ENCODE peak calls at places on chromosomes 5 and 9, in six cellular contexts. One of them, this sample, is unnamed.

GRCh38 chr9:101388507-101388993 is 3.7 kb upstream of the BAAT start:
- DNase-seq in mesothelial cell of epicardium: no peak
- DNase-seq in NCI-H69: peak
- DNase-seq in HTR-8/SVneo: no peak
- DNase-seq in kidney epithelial cell: no peak
- DNase-seq in activated CD8-positive, alpha-beta memory T cell treated with anti-CD3 and anti-CD28 coated beads for 4 hours: no peak
- DNase-seq in this sample: no peak

GRCh38 chr9:3497406-3497805 is 28.4 kb downstream of the RFX3 start:
- DNase-seq in kidney epithelial cell: no peak
- DNase-seq in activated CD8-positive, alpha-beta memory T cell treated with anti-CD3 and anti-CD28 coated beads for 4 hours: no peak
- DNase-seq in NCI-H69: peak
- DNase-seq in HTR-8/SVneo: no peak
- DNase-seq in mesothelial cell of epicardium: no peak
- DNase-seq in this sample: no peak

GRCh38 chr9:94865599-94866456 is 139.3 kb downstream of the AOPEP start:
- DNase-seq in HTR-8/SVneo: no peak
- DNase-seq in kidney epithelial cell: no peak
- DNase-seq in mesothelial cell of epicardium: no peak
- DNase-seq in activated CD8-positive, alpha-beta memory T cell treated with anti-CD3 and anti-CD28 coated beads for 4 hours: no peak
- DNase-seq in NCI-H69: peak
- DNase-seq in this sample: no peak

GRCh38 chr5:133708451-133708850 is 96.1 kb upstream of the FSTL4 start:
- DNase-seq in activated CD8-positive, alpha-beta memory T cell treated with anti-CD3 and anti-CD28 coated beads for 4 hours: no peak
- DNase-seq in HTR-8/SVneo: no peak
- DNase-seq in kidney epithelial cell: no peak
- DNase-seq in mesothelial cell of epicardium: no peak
- DNase-seq in NCI-H69: no peak
- DNase-seq in this sample: no peak

GRCh38 chr5:34503379-34504346 is 152.5 kb upstream of the RAI14 start:
- DNase-seq in HTR-8/SVneo: no peak
- DNase-seq in kidney epithelial cell: no peak
- DNase-seq in mesothelial cell of epicardium: no peak
- DNase-seq in NCI-H69: peak
- DNase-seq in activated CD8-positive, alpha-beta memory T cell treated with anti-CD3 and anti-CD28 coated beads for 4 hours: no peak
- DNase-seq in this sample: no peak

GRCh38 chr5:36739751-36740221 is 133.4 kb downstream of the SLC1A3 start:
- DNase-seq in activated CD8-positive, alpha-beta memory T cell treated with anti-CD3 and anti-CD28 coated beads for 4 hours: peak
- DNase-seq in NCI-H69: peak
- DNase-seq in mesothelial cell of epicardium: peak
- DNase-seq in kidney epithelial cell: peak
- DNase-seq in HTR-8/SVneo: peak
- DNase-seq in this sample: peak

GRCh38 chr5:139758510-139759036 is 37.0 kb upstream of the PSD2 start:
- DNase-seq in activated CD8-positive, alpha-beta memory T cell treated with anti-CD3 and anti-CD28 coated beads for 4 hours: no peak
- DNase-seq in mesothelial cell of epicardium: no peak
- DNase-seq in HTR-8/SVneo: no peak
- DNase-seq in kidney epithelial cell: no peak
- DNase-seq in NCI-H69: no peak
- DNase-seq in this sample: no peak

GRCh38 chr9:18632624-18633407 is 158.9 kb downstream of the ADAMTSL1 start:
- DNase-seq in HTR-8/SVneo: peak
- DNase-seq in NCI-H69: no peak
- DNase-seq in mesothelial cell of epicardium: no peak
- DNase-seq in activated CD8-positive, alpha-beta memory T cell treated with anti-CD3 and anti-CD28 coated beads for 4 hours: no peak
- DNase-seq in kidney epithelial cell: peak
- DNase-seq in this sample: no peak

GRCh38 chr5:150613991-150614650 is 26.3 kb upstream of the SYNPO start:
- DNase-seq in kidney epithelial cell: no peak
- DNase-seq in NCI-H69: peak
- DNase-seq in activated CD8-positive, alpha-beta memory T cell treated with anti-CD3 and anti-CD28 coated beads for 4 hours: no peak
- DNase-seq in mesothelial cell of epicardium: no peak
- DNase-seq in HTR-8/SVneo: no peak
- DNase-seq in this sample: no peak

GRCh38 chr5:76715734-76716455 is at the start of gene F2R:
- DNase-seq in HTR-8/SVneo: peak
- DNase-seq in activated CD8-positive, alpha-beta memory T cell treated with anti-CD3 and anti-CD28 coated beads for 4 hours: no peak
- DNase-seq in kidney epithelial cell: no peak
- DNase-seq in mesothelial cell of epicardium: peak
- DNase-seq in NCI-H69: peak
- DNase-seq in this sample: no peak

GRCh38 chr9:117153021-117153420 is 261.8 kb downstream of the ASTN2 start:
- DNase-seq in kidney epithelial cell: peak
- DNase-seq in mesothelial cell of epicardium: no peak
- DNase-seq in activated CD8-positive, alpha-beta memory T cell treated with anti-CD3 and anti-CD28 coated beads for 4 hours: no peak
- DNase-seq in HTR-8/SVneo: no peak
- DNase-seq in NCI-H69: no peak
- DNase-seq in this sample: no peak

GRCh38 chr9:94553029-94553938 is 1.6 kb upstream of the PCAT7 start:
- DNase-seq in kidney epithelial cell: no peak
- DNase-seq in activated CD8-positive, alpha-beta memory T cell treated with anti-CD3 and anti-CD28 coated beads for 4 hours: no peak
- DNase-seq in mesothelial cell of epicardium: no peak
- DNase-seq in HTR-8/SVneo: no peak
- DNase-seq in NCI-H69: peak
- DNase-seq in this sample: no peak

GRCh38 chr5:169356181-169356580 is 55.2 kb upstream of the SLIT3 start:
- DNase-seq in HTR-8/SVneo: no peak
- DNase-seq in NCI-H69: no peak
- DNase-seq in kidney epithelial cell: no peak
- DNase-seq in mesothelial cell of epicardium: no peak
- DNase-seq in activated CD8-positive, alpha-beta memory T cell treated with anti-CD3 and anti-CD28 coated beads for 4 hours: no peak
- DNase-seq in this sample: no peak

GRCh38 chr5:96374653-96375052 is 58.4 kb downstream of the PCSK1 start:
- DNase-seq in HTR-8/SVneo: no peak
- DNase-seq in activated CD8-positive, alpha-beta memory T cell treated with anti-CD3 and anti-CD28 coated beads for 4 hours: no peak
- DNase-seq in mesothelial cell of epicardium: no peak
- DNase-seq in kidney epithelial cell: no peak
- DNase-seq in NCI-H69: no peak
- DNase-seq in this sample: no peak

GRCh38 chr5:112668016-112668415 is 69.7 kb upstream of the APC start:
- DNase-seq in kidney epithelial cell: no peak
- DNase-seq in NCI-H69: no peak
- DNase-seq in mesothelial cell of epicardium: no peak
- DNase-seq in activated CD8-positive, alpha-beta memory T cell treated with anti-CD3 and anti-CD28 coated beads for 4 hours: no peak
- DNase-seq in HTR-8/SVneo: no peak
- DNase-seq in this sample: no peak

GRCh38 chr5:171342362-171343111 is 33.5 kb downstream of the TLX3 start:
- DNase-seq in HTR-8/SVneo: peak
- DNase-seq in NCI-H69: peak
- DNase-seq in activated CD8-positive, alpha-beta memory T cell treated with anti-CD3 and anti-CD28 coated beads for 4 hours: no peak
- DNase-seq in mesothelial cell of epicardium: no peak
- DNase-seq in kidney epithelial cell: peak
- DNase-seq in this sample: no peak

GRCh38 chr9:107334103-107334776 is 51.2 kb downstream of the RAD23B start:
- DNase-seq in mesothelial cell of epicardium: no peak
- DNase-seq in kidney epithelial cell: no peak
- DNase-seq in HTR-8/SVneo: no peak
- DNase-seq in NCI-H69: no peak
- DNase-seq in activated CD8-positive, alpha-beta memory T cell treated with anti-CD3 and anti-CD28 coated beads for 4 hours: no peak
- DNase-seq in this sample: no peak

GRCh38 chr9:126667190-126668055 is 53.7 kb downstream of the LMX1B start:
- DNase-seq in NCI-H69: peak
- DNase-seq in HTR-8/SVneo: no peak
- DNase-seq in mesothelial cell of epicardium: no peak
- DNase-seq in kidney epithelial cell: no peak
- DNase-seq in activated CD8-positive, alpha-beta memory T cell treated with anti-CD3 and anti-CD28 coated beads for 4 hours: no peak
- DNase-seq in this sample: no peak

GRCh38 chr5:158174918-158175663 is 316.1 kb upstream of the CLINT1 start:
- DNase-seq in NCI-H69: peak
- DNase-seq in kidney epithelial cell: peak
- DNase-seq in activated CD8-positive, alpha-beta memory T cell treated with anti-CD3 and anti-CD28 coated beads for 4 hours: peak
- DNase-seq in mesothelial cell of epicardium: peak
- DNase-seq in HTR-8/SVneo: peak
- DNase-seq in this sample: no peak

GRCh38 chr5:1316941-1317340 is 22.1 kb upstream of the TERT start:
- DNase-seq in mesothelial cell of epicardium: no peak
- DNase-seq in HTR-8/SVneo: no peak
- DNase-seq in activated CD8-positive, alpha-beta memory T cell treated with anti-CD3 and anti-CD28 coated beads for 4 hours: no peak
- DNase-seq in kidney epithelial cell: no peak
- DNase-seq in NCI-H69: peak
- DNase-seq in this sample: no peak

GRCh38 chr5:121182788-121183490 is 668.7 kb upstream of the FTMT start:
- DNase-seq in mesothelial cell of epicardium: no peak
- DNase-seq in NCI-H69: no peak
- DNase-seq in kidney epithelial cell: no peak
- DNase-seq in HTR-8/SVneo: no peak
- DNase-seq in activated CD8-positive, alpha-beta memory T cell treated with anti-CD3 and anti-CD28 coated beads for 4 hours: no peak
- DNase-seq in this sample: no peak

GRCh38 chr5:32362527-32362926 is 49.8 kb upstream of the MTMR12 start:
- DNase-seq in NCI-H69: no peak
- DNase-seq in kidney epithelial cell: no peak
- DNase-seq in HTR-8/SVneo: no peak
- DNase-seq in mesothelial cell of epicardium: no peak
- DNase-seq in activated CD8-positive, alpha-beta memory T cell treated with anti-CD3 and anti-CD28 coated beads for 4 hours: no peak
- DNase-seq in this sample: no peak

GRCh38 chr5:54288568-54289217 is 21.7 kb downstream of the ARL15 start:
- DNase-seq in activated CD8-positive, alpha-beta memory T cell treated with anti-CD3 and anti-CD28 coated beads for 4 hours: no peak
- DNase-seq in HTR-8/SVneo: no peak
- DNase-seq in mesothelial cell of epicardium: no peak
- DNase-seq in kidney epithelial cell: no peak
- DNase-seq in NCI-H69: no peak
- DNase-seq in this sample: no peak

GRCh38 chr5:54610197-54610898 is 92.8 kb downstream of the SNX18 start:
- DNase-seq in NCI-H69: no peak
- DNase-seq in activated CD8-positive, alpha-beta memory T cell treated with anti-CD3 and anti-CD28 coated beads for 4 hours: no peak
- DNase-seq in HTR-8/SVneo: no peak
- DNase-seq in kidney epithelial cell: no peak
- DNase-seq in mesothelial cell of epicardium: no peak
- DNase-seq in this sample: peak

GRCh38 chr5:156475831-156476551 is 149.0 kb downstream of the SGCD start:
- DNase-seq in NCI-H69: peak
- DNase-seq in activated CD8-positive, alpha-beta memory T cell treated with anti-CD3 and anti-CD28 coated beads for 4 hours: no peak
- DNase-seq in mesothelial cell of epicardium: no peak
- DNase-seq in HTR-8/SVneo: no peak
- DNase-seq in kidney epithelial cell: peak
- DNase-seq in this sample: no peak

GRCh38 chr5:176864755-176865154 is 34.4 kb downstream of the HK3 start:
- DNase-seq in activated CD8-positive, alpha-beta memory T cell treated with anti-CD3 and anti-CD28 coated beads for 4 hours: no peak
- DNase-seq in mesothelial cell of epicardium: no peak
- DNase-seq in HTR-8/SVneo: no peak
- DNase-seq in NCI-H69: no peak
- DNase-seq in kidney epithelial cell: no peak
- DNase-seq in this sample: no peak

GRCh38 chr5:124232517-124232916 is 513.9 kb downstream of the ZNF608 start:
- DNase-seq in activated CD8-positive, alpha-beta memory T cell treated with anti-CD3 and anti-CD28 coated beads for 4 hours: no peak
- DNase-seq in NCI-H69: no peak
- DNase-seq in mesothelial cell of epicardium: no peak
- DNase-seq in kidney epithelial cell: no peak
- DNase-seq in HTR-8/SVneo: no peak
- DNase-seq in this sample: no peak

GRCh38 chr5:157303667-157304327 is 37.9 kb downstream of the CYFIP2 start:
- DNase-seq in kidney epithelial cell: no peak
- DNase-seq in mesothelial cell of epicardium: no peak
- DNase-seq in NCI-H69: peak
- DNase-seq in HTR-8/SVneo: no peak
- DNase-seq in activated CD8-positive, alpha-beta memory T cell treated with anti-CD3 and anti-CD28 coated beads for 4 hours: no peak
- DNase-seq in this sample: no peak

GRCh38 chr9:129894106-129894823 is 59.0 kb downstream of the USP20 start:
- DNase-seq in NCI-H69: no peak
- DNase-seq in HTR-8/SVneo: no peak
- DNase-seq in activated CD8-positive, alpha-beta memory T cell treated with anti-CD3 and anti-CD28 coated beads for 4 hours: no peak
- DNase-seq in kidney epithelial cell: no peak
- DNase-seq in mesothelial cell of epicardium: no peak
- DNase-seq in this sample: no peak

GRCh38 chr5:168282120-168282519 is 9.3 kb upstream of the WWC1 start:
- DNase-seq in kidney epithelial cell: no peak
- DNase-seq in NCI-H69: peak
- DNase-seq in HTR-8/SVneo: no peak
- DNase-seq in activated CD8-positive, alpha-beta memory T cell treated with anti-CD3 and anti-CD28 coated beads for 4 hours: no peak
- DNase-seq in mesothelial cell of epicardium: no peak
- DNase-seq in this sample: peak

GRCh38 chr9:92196909-92197308 is 81.7 kb upstream of the SPTLC1 start:
- DNase-seq in mesothelial cell of epicardium: no peak
- DNase-seq in NCI-H69: no peak
- DNase-seq in kidney epithelial cell: peak
- DNase-seq in HTR-8/SVneo: no peak
- DNase-seq in activated CD8-positive, alpha-beta memory T cell treated with anti-CD3 and anti-CD28 coated beads for 4 hours: no peak
- DNase-seq in this sample: no peak

GRCh38 chr5:134100283-134101011 is 14.0 kb upstream of the TCF7 start:
- DNase-seq in kidney epithelial cell: peak
- DNase-seq in HTR-8/SVneo: no peak
- DNase-seq in activated CD8-positive, alpha-beta memory T cell treated with anti-CD3 and anti-CD28 coated beads for 4 hours: peak
- DNase-seq in NCI-H69: no peak
- DNase-seq in mesothelial cell of epicardium: no peak
- DNase-seq in this sample: no peak

GRCh38 chr5:171624396-171624795 is 161.2 kb upstream of the SMIM23 start:
- DNase-seq in activated CD8-positive, alpha-beta memory T cell treated with anti-CD3 and anti-CD28 coated beads for 4 hours: no peak
- DNase-seq in mesothelial cell of epicardium: no peak
- DNase-seq in kidney epithelial cell: no peak
- DNase-seq in HTR-8/SVneo: no peak
- DNase-seq in NCI-H69: no peak
- DNase-seq in this sample: no peak

GRCh38 chr9:76200315-76200714 is 193.9 kb downstream of the RFK start:
- DNase-seq in NCI-H69: no peak
- DNase-seq in kidney epithelial cell: no peak
- DNase-seq in activated CD8-positive, alpha-beta memory T cell treated with anti-CD3 and anti-CD28 coated beads for 4 hours: no peak
- DNase-seq in HTR-8/SVneo: no peak
- DNase-seq in mesothelial cell of epicardium: no peak
- DNase-seq in this sample: no peak

GRCh38 chr5:113508756-113509155 is 4.7 kb upstream of the YTHDC2 start:
- DNase-seq in NCI-H69: no peak
- DNase-seq in activated CD8-positive, alpha-beta memory T cell treated with anti-CD3 and anti-CD28 coated beads for 4 hours: no peak
- DNase-seq in HTR-8/SVneo: no peak
- DNase-seq in kidney epithelial cell: no peak
- DNase-seq in mesothelial cell of epicardium: no peak
- DNase-seq in this sample: no peak

GRCh38 chr5:80064124-80064523 is 29.0 kb downstream of the THBS4 start:
- DNase-seq in HTR-8/SVneo: no peak
- DNase-seq in kidney epithelial cell: no peak
- DNase-seq in activated CD8-positive, alpha-beta memory T cell treated with anti-CD3 and anti-CD28 coated beads for 4 hours: no peak
- DNase-seq in mesothelial cell of epicardium: no peak
- DNase-seq in NCI-H69: no peak
- DNase-seq in this sample: no peak

GRCh38 chr9:27765266-27765665 is 192.0 kb upstream of the C9orf72 start:
- DNase-seq in HTR-8/SVneo: no peak
- DNase-seq in mesothelial cell of epicardium: no peak
- DNase-seq in NCI-H69: no peak
- DNase-seq in kidney epithelial cell: no peak
- DNase-seq in activated CD8-positive, alpha-beta memory T cell treated with anti-CD3 and anti-CD28 coated beads for 4 hours: no peak
- DNase-seq in this sample: no peak